ENCODE peak calls at places on chromosomes 11 and 22, in seven cellular contexts. One of them, this sample, is unnamed.

GRCh38 chr11:122817121-122817520 is 21.2 kb upstream of the CRTAM start:
- DNase-seq in colonic mucosa: peak; percentile 26
- DNase-seq in MM.1S: no peak
- DNase-seq in cardiac muscle cell: no peak
- DNase-seq in body of pancreas: peak; percentile 26
- DNase-seq in upper lobe of right lung: no peak
- DNase-seq in heart left ventricle: no peak
- DNase-seq in this sample: peak; percentile 27

GRCh38 chr11:29485641-29486040 is 531.2 kb downstream of the KCNA4 start:
- DNase-seq in MM.1S: no peak
- DNase-seq in colonic mucosa: no peak
- DNase-seq in body of pancreas: no peak
- DNase-seq in heart left ventricle: no peak
- DNase-seq in cardiac muscle cell: no peak
- DNase-seq in upper lobe of right lung: no peak
- DNase-seq in this sample: no peak

GRCh38 chr11:15852179-15852578 is 504.2 kb downstream of the SOX6 start:
- DNase-seq in body of pancreas: peak; percentile 26
- DNase-seq in MM.1S: no peak
- DNase-seq in upper lobe of right lung: no peak
- DNase-seq in heart left ventricle: peak; percentile 29
- DNase-seq in colonic mucosa: no peak
- DNase-seq in cardiac muscle cell: no peak
- DNase-seq in this sample: no peak

GRCh38 chr11:113649311-113649710 is 56.8 kb downstream of the TMPRSS5 start:
- DNase-seq in cardiac muscle cell: no peak
- DNase-seq in heart left ventricle: no peak
- DNase-seq in colonic mucosa: no peak
- DNase-seq in upper lobe of right lung: no peak
- DNase-seq in body of pancreas: no peak
- DNase-seq in MM.1S: no peak
- DNase-seq in this sample: no peak

GRCh38 chr11:86978756-86979608 is 23.8 kb upstream of the FZD4 start:
- DNase-seq in cardiac muscle cell: peak; percentile 41
- DNase-seq in heart left ventricle: no peak
- DNase-seq in colonic mucosa: no peak
- DNase-seq in upper lobe of right lung: no peak
- DNase-seq in MM.1S: peak; percentile 56
- DNase-seq in body of pancreas: no peak
- DNase-seq in this sample: no peak

GRCh38 chr22:46569848-46570695 is 32.7 kb upstream of the CELSR1 start:
- DNase-seq in body of pancreas: no peak
- DNase-seq in heart left ventricle: peak; percentile 8
- DNase-seq in upper lobe of right lung: no peak
- DNase-seq in colonic mucosa: no peak
- DNase-seq in MM.1S: no peak
- DNase-seq in cardiac muscle cell: no peak
- DNase-seq in this sample: no peak

GRCh38 chr11:79953629-79954028 is 512.8 kb upstream of the TENM4 start:
- DNase-seq in cardiac muscle cell: no peak
- DNase-seq in colonic mucosa: no peak
- DNase-seq in body of pancreas: no peak
- DNase-seq in heart left ventricle: no peak
- DNase-seq in upper lobe of right lung: no peak
- DNase-seq in MM.1S: no peak
- DNase-seq in this sample: no peak

GRCh38 chr11:132111341-132111740 is 740.9 kb downstream of the NTM start:
- DNase-seq in upper lobe of right lung: no peak
- DNase-seq in MM.1S: no peak
- DNase-seq in cardiac muscle cell: no peak
- DNase-seq in body of pancreas: no peak
- DNase-seq in heart left ventricle: no peak
- DNase-seq in colonic mucosa: no peak
- DNase-seq in this sample: no peak

GRCh38 chr11:36391062-36391461 is 95.0 kb downstream of the PRR5L start:
- DNase-seq in heart left ventricle: peak; percentile 39
- DNase-seq in body of pancreas: no peak
- DNase-seq in MM.1S: no peak
- DNase-seq in upper lobe of right lung: no peak
- DNase-seq in cardiac muscle cell: no peak
- DNase-seq in colonic mucosa: no peak
- DNase-seq in this sample: no peak

GRCh38 chr11:123590296-123590912 is 64.0 kb downstream of the SCN3B start:
- DNase-seq in MM.1S: no peak
- DNase-seq in cardiac muscle cell: no peak
- DNase-seq in upper lobe of right lung: no peak
- DNase-seq in heart left ventricle: peak; percentile 42
- DNase-seq in colonic mucosa: peak; percentile 72
- DNase-seq in body of pancreas: peak; percentile 41
- DNase-seq in this sample: no peak

GRCh38 chr11:62664405-62665074 is 470 bp downstream of the C11orf98 start:
- DNase-seq in cardiac muscle cell: peak; percentile 75
- DNase-seq in MM.1S: peak; percentile 69
- DNase-seq in upper lobe of right lung: no peak
- DNase-seq in colonic mucosa: peak; percentile 50
- DNase-seq in body of pancreas: peak; percentile 65
- DNase-seq in heart left ventricle: no peak
- DNase-seq in this sample: no peak

GRCh38 chr11:118699508-118700220 is 20.2 kb upstream of the TREH start:
- DNase-seq in colonic mucosa: no peak
- DNase-seq in MM.1S: no peak
- DNase-seq in body of pancreas: no peak
- DNase-seq in heart left ventricle: no peak
- DNase-seq in upper lobe of right lung: no peak
- DNase-seq in cardiac muscle cell: no peak
- DNase-seq in this sample: no peak

GRCh38 chr11:73576226-73576625 is 21.7 kb downstream of the FAM168A start:
- DNase-seq in upper lobe of right lung: no peak
- DNase-seq in colonic mucosa: no peak
- DNase-seq in heart left ventricle: no peak
- DNase-seq in MM.1S: no peak
- DNase-seq in body of pancreas: no peak
- DNase-seq in cardiac muscle cell: no peak
- DNase-seq in this sample: no peak

DNA sequence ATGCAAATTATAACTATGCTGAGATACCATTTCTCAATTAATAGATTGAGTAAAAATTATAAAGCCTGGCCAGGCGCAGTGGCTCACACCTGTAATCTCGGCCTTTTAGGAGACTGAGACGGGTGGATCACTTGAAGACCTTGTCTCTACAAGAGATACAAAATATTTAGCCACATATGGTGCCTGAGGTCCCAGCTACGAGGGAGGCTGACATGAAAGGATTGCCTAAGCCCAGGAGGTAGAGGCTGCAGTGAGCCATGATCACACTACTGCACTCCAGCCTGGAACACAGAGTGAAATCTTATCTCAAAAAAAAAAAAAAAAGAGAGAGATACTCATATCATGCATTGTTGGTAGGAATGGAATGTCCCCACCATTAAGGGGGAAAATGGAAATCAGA is 142.4 kb downstream of the RCN1 start:
- DNase-seq in colonic mucosa: no peak
- DNase-seq in MM.1S: no peak
- DNase-seq in heart left ventricle: no peak
- DNase-seq in cardiac muscle cell: no peak
- DNase-seq in body of pancreas: no peak
- DNase-seq in upper lobe of right lung: no peak
- DNase-seq in this sample: no peak
- H3K9me3 ChIP-seq in colonic mucosa: no peaks in the 10 kb centered on the region
- H3K9me3 ChIP-seq in MM.1S: no peaks in the 10 kb centered on the region
- H3K9me3 ChIP-seq in heart left ventricle: no peaks in the 10 kb centered on the region
- H3K9me3 ChIP-seq in cardiac muscle cell: no peaks in the 10 kb centered on the region
- H3K9me3 ChIP-seq in body of pancreas: no peaks in the 10 kb centered on the region
- H3K9me3 ChIP-seq in upper lobe of right lung: no peaks in the 10 kb centered on the region
- H3K9me3 ChIP-seq in this sample: no peaks in the 10 kb centered on the region

DNA sequence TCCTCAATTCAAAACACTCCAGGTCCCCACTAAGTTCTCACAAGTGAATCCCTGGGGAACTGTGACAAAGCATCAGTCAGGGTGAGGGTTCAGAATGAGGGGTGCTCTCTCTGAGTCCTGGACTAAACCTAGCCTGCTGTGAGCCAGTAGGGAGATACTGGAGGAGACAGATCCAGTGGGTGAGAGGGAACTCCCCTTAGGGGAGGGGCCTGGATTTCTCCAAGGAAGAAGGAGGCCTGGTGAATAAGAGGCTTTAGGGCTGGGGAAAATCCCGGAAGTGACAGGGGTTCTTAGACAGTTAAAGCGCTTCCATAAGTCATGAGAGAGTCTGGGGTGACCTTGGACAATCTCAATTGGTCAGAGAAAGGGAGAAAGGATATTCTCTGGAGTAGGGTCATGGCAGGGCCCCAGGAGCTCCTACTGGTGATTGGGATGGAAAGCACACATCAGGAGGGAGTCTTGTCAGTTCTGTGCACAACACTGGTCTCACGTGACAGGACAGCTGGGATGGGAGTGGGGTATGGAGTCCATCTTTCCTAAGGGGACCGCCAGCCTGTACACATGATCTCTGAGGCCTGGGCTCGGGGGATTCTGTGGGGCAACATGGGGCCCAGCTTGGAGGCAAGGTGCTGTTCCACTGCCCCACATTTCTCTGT is 1.5 kb downstream of the TBC1D10A start:
- DNase-seq in colonic mucosa: peak; percentile 80
- DNase-seq in body of pancreas: no peak
- DNase-seq in heart left ventricle: peak; percentile 56
- DNase-seq in MM.1S: no peak
- DNase-seq in upper lobe of right lung: no peak
- DNase-seq in cardiac muscle cell: peak; percentile 6
- DNase-seq in this sample: peak; percentile 76
- H3K4me3 ChIP-seq in colonic mucosa: peak overlapping the region; percentile 93
- H3K4me3 ChIP-seq in body of pancreas: no peak overlapping the region
- H3K4me3 ChIP-seq in heart left ventricle: peak overlapping the region; percentile 96
- H3K4me3 ChIP-seq in MM.1S: peak overlapping the region; percentile 93
- H3K4me3 ChIP-seq in upper lobe of right lung: peak overlapping the region; percentile 98
- H3K4me3 ChIP-seq in cardiac muscle cell: peak overlapping the region; percentile 79
- H3K4me3 ChIP-seq in this sample: peak overlapping the region; percentile 98

GRCh38 chr11:76689861-76690260 is 19.3 kb upstream of the LRRC32 start:
- DNase-seq in MM.1S: no peak
- DNase-seq in heart left ventricle: no peak
- DNase-seq in upper lobe of right lung: no peak
- DNase-seq in body of pancreas: no peak
- DNase-seq in cardiac muscle cell: no peak
- DNase-seq in colonic mucosa: no peak
- DNase-seq in this sample: no peak
- H3K9me3 ChIP-seq in MM.1S: no peaks in the 10 kb centered on the region
- H3K9me3 ChIP-seq in heart left ventricle: no peaks in the 10 kb centered on the region
- H3K9me3 ChIP-seq in upper lobe of right lung: no peaks in the 10 kb centered on the region
- H3K9me3 ChIP-seq in body of pancreas: no peaks in the 10 kb centered on the region
- H3K9me3 ChIP-seq in cardiac muscle cell: no peaks in the 10 kb centered on the region
- H3K9me3 ChIP-seq in colonic mucosa: no peaks in the 10 kb centered on the region
- H3K9me3 ChIP-seq in this sample: no peaks in the 10 kb centered on the region

GRCh38 chr11:120134106-120134930 is 3.6 kb downstream of the TRIM29 start:
- DNase-seq in heart left ventricle: no peak
- DNase-seq in body of pancreas: peak; percentile 2
- DNase-seq in upper lobe of right lung: peak; percentile 45
- DNase-seq in colonic mucosa: peak; percentile 14
- DNase-seq in MM.1S: no peak
- DNase-seq in cardiac muscle cell: no peak
- DNase-seq in this sample: peak; percentile 8
- H3K4me3 ChIP-seq in heart left ventricle: no peak overlapping the region
- H3K4me3 ChIP-seq in body of pancreas: no peak overlapping the region
- H3K4me3 ChIP-seq in upper lobe of right lung: no peak overlapping the region
- H3K4me3 ChIP-seq in colonic mucosa: no peak overlapping the region
- H3K4me3 ChIP-seq in MM.1S: no peak overlapping the region
- H3K4me3 ChIP-seq in cardiac muscle cell: no peak overlapping the region
- H3K4me3 ChIP-seq in this sample: peak overlapping the region; percentile 34

This sample was measured in prostate gland.